ENCODE peak calls at places on chromosomes 7 and 10, in five cellular contexts. One of them, this sample, is unnamed. For H3K4me1, the result is how much of the 10 kb centered on the place peaks cover.

GRCh38 chr10:132696728-132697567 is 89.0 kb downstream of the NKX6-2 start:
- DNase-seq in esophagus muscularis mucosa: no peak
- DNase-seq in HepG2: no peak
- DNase-seq in IMR-90: no peak
- DNase-seq in A549: no peak
- DNase-seq in this sample: no peak

GRCh38 chr7:124662937-124663336 is 102.7 kb downstream of the GPR37 start:
- DNase-seq in esophagus muscularis mucosa: no peak
- DNase-seq in HepG2: no peak
- DNase-seq in IMR-90: no peak
- DNase-seq in A549: no peak
- DNase-seq in this sample: no peak

GRCh38 chr10:117175215-117175900 is 21.9 kb upstream of the KCNK18 start:
- DNase-seq in esophagus muscularis mucosa: no peak
- DNase-seq in HepG2: no peak
- DNase-seq in IMR-90: no peak
- DNase-seq in A549: peak
- DNase-seq in this sample: no peak

GRCh38 chr7:152521420-152522337 is 85.9 kb upstream of the KMT2C start:
- DNase-seq in esophagus muscularis mucosa: no peak
- DNase-seq in HepG2: peak
- DNase-seq in IMR-90: no peak
- DNase-seq in A549: peak
- DNase-seq in this sample: no peak

GRCh38 chr10:126088144-126088543 is 191.8 kb downstream of the FANK1 start:
- DNase-seq in esophagus muscularis mucosa: no peak
- DNase-seq in HepG2: no peak
- DNase-seq in IMR-90: peak
- DNase-seq in A549: peak
- DNase-seq in this sample: no peak

GRCh38 chr10:110793128-110793812 is 78.5 kb upstream of the PDCD4 start:
- DNase-seq in esophagus muscularis mucosa: no peak
- DNase-seq in HepG2: no peak
- DNase-seq in IMR-90: no peak
- DNase-seq in A549: no peak
- DNase-seq in this sample: no peak

GRCh38 chr10:131444862-131445461 is 133.4 kb upstream of the TCERG1L start:
- DNase-seq in esophagus muscularis mucosa: no peak
- DNase-seq in HepG2: no peak
- DNase-seq in IMR-90: no peak
- DNase-seq in A549: no peak
- DNase-seq in this sample: no peak

GRCh38 chr7:70775570-70776156 is 356.3 kb upstream of the GALNT17 start:
- DNase-seq in esophagus muscularis mucosa: no peak
- DNase-seq in HepG2: no peak
- DNase-seq in IMR-90: no peak
- DNase-seq in A549: peak
- DNase-seq in this sample: no peak

GRCh38 chr10:91681361-91682276 is 48.7 kb upstream of the PPP1R3C start:
- DNase-seq in esophagus muscularis mucosa: peak
- DNase-seq in HepG2: no peak
- DNase-seq in IMR-90: no peak
- DNase-seq in A549: no peak
- DNase-seq in this sample: no peak

GRCh38 chr10:91162495-91163268 is 57.8 kb upstream of the PCGF5 start:
- DNase-seq in esophagus muscularis mucosa: no peak
- DNase-seq in HepG2: peak
- DNase-seq in IMR-90: peak
- DNase-seq in A549: peak
- DNase-seq in this sample: peak

DNA sequence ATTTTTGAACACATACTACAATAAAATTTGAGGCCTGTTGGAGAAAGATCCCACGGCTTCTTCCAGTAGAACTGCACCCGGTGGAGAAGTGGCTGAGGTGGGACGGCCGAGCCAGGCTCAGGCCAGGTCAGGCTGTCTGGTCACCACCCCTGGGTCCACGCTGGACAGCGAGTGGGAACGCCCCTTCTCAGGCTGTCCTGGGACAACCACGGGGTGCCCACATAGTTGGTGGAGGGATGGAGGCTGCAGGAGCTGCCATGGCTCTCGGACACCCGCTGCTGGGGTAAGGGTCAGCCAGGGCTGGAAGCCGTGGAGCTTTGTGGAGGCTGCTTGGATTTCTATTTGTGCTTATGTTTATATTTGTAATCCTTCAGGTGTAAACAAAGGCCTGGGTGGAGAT is 206.5 kb downstream of the DNAJB6 start:
- DNase-seq in esophagus muscularis mucosa: no peak
- DNase-seq in HepG2: no peak
- DNase-seq in IMR-90: no peak
- DNase-seq in A549: no peak
- DNase-seq in this sample: no peak
- TF ChIP-seq POLR2A in esophagus muscularis mucosa: no peak
- TF ChIP-seq POLR2A in HepG2: no peak
- TF ChIP-seq POLR2A in IMR-90: no peak
- TF ChIP-seq POLR2A in A549: no peak
- TF ChIP-seq POLR2A in this sample: no peak

GRCh38 chr7:101733713-101734475 is 83.5 kb upstream of the CUX1 start:
- DNase-seq in esophagus muscularis mucosa: no peak
- DNase-seq in HepG2: peak
- DNase-seq in IMR-90: peak
- DNase-seq in A549: no peak
- DNase-seq in this sample: no peak
- H3K4me3 ChIP-seq in esophagus muscularis mucosa: peak
- H3K4me3 ChIP-seq in HepG2: peak
- H3K4me3 ChIP-seq in IMR-90: no peak
- H3K4me3 ChIP-seq in A549: no peak
- H3K4me3 ChIP-seq in this sample: peak

GRCh38 chr10:7475046-7475860 is 64.4 kb upstream of the SFMBT2 start:
- DNase-seq in esophagus muscularis mucosa: no peak
- DNase-seq in HepG2: no peak
- DNase-seq in IMR-90: no peak
- DNase-seq in A549: no peak
- DNase-seq in this sample: no peak

GRCh38 chr10:7474388-7474787 is 63.6 kb upstream of the SFMBT2 start:
- DNase-seq in esophagus muscularis mucosa: no peak
- DNase-seq in HepG2: no peak
- DNase-seq in IMR-90: no peak
- DNase-seq in A549: no peak
- DNase-seq in this sample: no peak

GRCh38 chr10:7477538-7478334 is 66.9 kb upstream of the SFMBT2 start:
- DNase-seq in esophagus muscularis mucosa: no peak
- DNase-seq in HepG2: no peak
- DNase-seq in IMR-90: no peak
- DNase-seq in A549: no peak
- DNase-seq in this sample: no peak

GRCh38 chr10:7473474-7473873 is 62.6 kb upstream of the SFMBT2 start:
- DNase-seq in esophagus muscularis mucosa: no peak
- DNase-seq in HepG2: no peak
- DNase-seq in IMR-90: no peak
- DNase-seq in A549: no peak
- DNase-seq in this sample: no peak

GRCh38 chr10:7475954-7476353 is 65.1 kb upstream of the SFMBT2 start:
- DNase-seq in esophagus muscularis mucosa: no peak
- DNase-seq in HepG2: no peak
- DNase-seq in IMR-90: no peak
- DNase-seq in A549: no peak
- DNase-seq in this sample: no peak
- H3K4me1 ChIP-seq in esophagus muscularis mucosa: under half
- H3K4me1 ChIP-seq in HepG2: under half
- H3K4me1 ChIP-seq in IMR-90: under half
- H3K4me1 ChIP-seq in A549: under half
- H3K4me1 ChIP-seq in this sample: under half

GRCh38 chr7:13990319-13990983 is 985 bp upstream of the ETV1 start:
- DNase-seq in esophagus muscularis mucosa: peak
- DNase-seq in HepG2: peak
- DNase-seq in IMR-90: peak
- DNase-seq in A549: peak
- DNase-seq in this sample: peak

GRCh38 chr7:13989944-13990295 is 454 bp upstream of the ETV1 start:
- DNase-seq in esophagus muscularis mucosa: no peak
- DNase-seq in HepG2: no peak
- DNase-seq in IMR-90: no peak
- DNase-seq in A549: no peak
- DNase-seq in this sample: peak

GRCh38 chr7:13992621-13992982 is 3.1 kb upstream of the ETV1 start:
- DNase-seq in esophagus muscularis mucosa: no peak
- DNase-seq in HepG2: no peak
- DNase-seq in IMR-90: no peak
- DNase-seq in A549: no peak
- DNase-seq in this sample: no peak

GRCh38 chr7:13991791-13992620 is 2.5 kb upstream of the ETV1 start:
- DNase-seq in esophagus muscularis mucosa: no peak
- DNase-seq in HepG2: no peak
- DNase-seq in IMR-90: no peak
- DNase-seq in A549: no peak
- DNase-seq in this sample: no peak

DNA sequence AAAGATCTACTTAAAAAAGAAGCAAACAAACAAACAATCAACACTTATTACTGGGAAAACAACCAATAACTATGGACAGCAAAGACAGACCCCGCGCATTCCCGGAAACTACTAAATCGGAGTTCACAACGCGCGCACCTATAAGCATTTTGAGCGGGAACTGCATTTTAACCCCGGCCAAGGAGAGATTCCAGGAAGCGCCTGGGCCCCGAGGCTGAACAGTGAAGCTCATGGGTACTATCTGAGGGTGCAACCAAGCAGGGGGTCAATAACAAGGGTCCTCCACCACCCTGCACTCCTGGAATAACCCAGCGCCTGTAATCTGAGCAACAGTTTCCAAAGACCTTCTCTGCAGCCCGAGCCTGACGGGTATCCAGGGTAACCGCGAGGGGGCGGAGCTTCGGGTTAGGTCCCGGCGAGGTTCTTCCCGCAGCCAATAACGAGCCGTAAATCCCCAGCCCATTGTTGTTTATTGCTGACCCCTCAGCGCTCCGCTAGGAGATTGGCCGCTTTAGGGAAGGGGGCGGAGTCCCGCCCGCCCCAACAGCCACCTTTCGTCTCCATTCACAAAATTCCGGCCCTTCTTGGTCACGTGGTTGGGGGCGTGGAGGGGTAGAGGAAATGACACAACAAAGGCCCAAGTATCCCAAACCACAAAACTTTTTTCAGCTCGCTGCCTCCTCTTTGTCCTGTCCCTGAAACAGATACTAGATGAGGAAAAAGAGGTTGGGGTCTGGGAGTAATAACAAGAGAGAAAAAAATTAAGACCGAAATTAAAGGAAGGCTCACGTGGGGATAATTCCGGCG is 1.7 kb upstream of the ETV1 start:
- DNase-seq in esophagus muscularis mucosa: peak
- DNase-seq in HepG2: peak
- DNase-seq in IMR-90: peak
- DNase-seq in A549: peak
- DNase-seq in this sample: peak
- TF ChIP-seq POLR2A in esophagus muscularis mucosa: no peak
- TF ChIP-seq POLR2A in HepG2: no peak
- TF ChIP-seq POLR2A in IMR-90: peak
- TF ChIP-seq POLR2A in A549: no peak
- TF ChIP-seq POLR2A in this sample: peak

GRCh38 chr10:36253731-36254130 is 611.6 kb upstream of the FZD8 start:
- DNase-seq in esophagus muscularis mucosa: no peak
- DNase-seq in HepG2: no peak
- DNase-seq in IMR-90: no peak
- DNase-seq in A549: no peak
- DNase-seq in this sample: no peak

GRCh38 chr10:36254191-36254590 is 612.1 kb upstream of the FZD8 start:
- DNase-seq in esophagus muscularis mucosa: no peak
- DNase-seq in HepG2: no peak
- DNase-seq in IMR-90: peak
- DNase-seq in A549: no peak
- DNase-seq in this sample: peak

GRCh38 chr10:36256905-36257304 is 614.8 kb upstream of the FZD8 start:
- DNase-seq in esophagus muscularis mucosa: no peak
- DNase-seq in HepG2: no peak
- DNase-seq in IMR-90: peak
- DNase-seq in A549: no peak
- DNase-seq in this sample: no peak

GRCh38 chr10:36251068-36251467 is 609.0 kb upstream of the FZD8 start:
- DNase-seq in esophagus muscularis mucosa: no peak
- DNase-seq in HepG2: peak
- DNase-seq in IMR-90: no peak
- DNase-seq in A549: no peak
- DNase-seq in this sample: no peak

GRCh38 chr10:36256166-36256565 is 614.1 kb upstream of the FZD8 start:
- DNase-seq in esophagus muscularis mucosa: no peak
- DNase-seq in HepG2: no peak
- DNase-seq in IMR-90: no peak
- DNase-seq in A549: no peak
- DNase-seq in this sample: no peak
- H3K4me3 ChIP-seq in esophagus muscularis mucosa: no peak
- H3K4me3 ChIP-seq in HepG2: no peak
- H3K4me3 ChIP-seq in IMR-90: no peak
- H3K4me3 ChIP-seq in A549: no peak
- H3K4me3 ChIP-seq in this sample: no peak

This sample was measured in prostate gland.